ENCODE peak calls at places on chromosomes 1 and 21, in four cellular contexts. T is Panc1, U is WERI-Rb-1, V is GM06990. X is an unnamed sample.

GRCh38 chr1:21034725-21035628 is 141.7 kb downstream of the EIF4G3 start:
- DNase-seq in T (no peak), V (no peak), U (no peak), X (no peak)

GRCh38 chr1:185152187-185152767 is 4.5 kb downstream of the TRMT1L start:
- DNase-seq in T (no peak), V (no peak), U (no peak), X (no peak)

GRCh38 chr21:34147835-34148804 is 74.7 kb downstream of the MRPS6 start:
- DNase-seq in V (no peak), T (no peak), U (no peak), X (peak; percentile 20)

GRCh38 chr21:44926364-44927101 is 5.8 kb upstream of the ITGB2 start:
- DNase-seq in T (no peak), V (no peak), U (no peak), X (peak; percentile 13)

GRCh38 chr1:194355488-194356106 is 1169.2 kb upstream of the B3GALT2 start:
- DNase-seq in U (no peak), V (no peak), T (no peak), X (no peak)

GRCh38 chr1:21924503-21925005 is 12.6 kb downstream of the HSPG2 start:
- DNase-seq in T (no peak), U (no peak), V (no peak), X (no peak)

GRCh38 chr1:228143480-228144212 is 3.6 kb downstream of the GUK1 start:
- DNase-seq in U (no peak), V (no peak), T (no peak), X (no peak)

GRCh38 chr1:39896909-39897685 is 4.6 kb downstream of the MYCL start:
- DNase-seq in U (peak; percentile 89), V (no peak), T (no peak), X (peak; percentile 52)

GRCh38 chr1:84724128-84724860 is 34.0 kb upstream of the SSX2IP start:
- DNase-seq in V (no peak), U (peak; percentile 25), T (peak; percentile 27), X (no peak)

GRCh38 chr1:43315481-43315880 is 14.7 kb downstream of the TIE1 start:
- DNase-seq in U (no peak), T (no peak), V (no peak), X (no peak)

GRCh38 chr1:43318831-43319230 is 18.0 kb downstream of the TIE1 start:
- DNase-seq in T (no peak), V (no peak), U (no peak), X (no peak)

GRCh38 chr1:43315963-43316737 is 15.4 kb downstream of the TIE1 start:
- DNase-seq in T (no peak), V (no peak), U (no peak), X (no peak)

GRCh38 chr1:43317817-43318471 is 17.2 kb downstream of the TIE1 start:
- DNase-seq in V (no peak), T (no peak), U (peak; percentile 32), X (no peak)

GRCh38 chr1:43316738-43317520 is 16.1 kb downstream of the TIE1 start:
- DNase-seq in V (no peak), U (no peak), T (no peak), X (no peak)
- TF ChIP-seq CTCF in V (no peak), U (peak; percentile 23), T (no peak), X (peak; percentile 18)

GRCh38 chr1:106189780-106190179 is 866.7 kb upstream of the PRMT6 start:
- DNase-seq in U (no peak), T (no peak), V (no peak), X (no peak)

GRCh38 chr1:106194206-106194605 is 862.3 kb upstream of the PRMT6 start:
- DNase-seq in V (no peak), T (no peak), U (no peak), X (no peak)
- TF ChIP-seq CTCF in V (no peak), T (no peak), U (no peak), X (no peak)

DNA sequence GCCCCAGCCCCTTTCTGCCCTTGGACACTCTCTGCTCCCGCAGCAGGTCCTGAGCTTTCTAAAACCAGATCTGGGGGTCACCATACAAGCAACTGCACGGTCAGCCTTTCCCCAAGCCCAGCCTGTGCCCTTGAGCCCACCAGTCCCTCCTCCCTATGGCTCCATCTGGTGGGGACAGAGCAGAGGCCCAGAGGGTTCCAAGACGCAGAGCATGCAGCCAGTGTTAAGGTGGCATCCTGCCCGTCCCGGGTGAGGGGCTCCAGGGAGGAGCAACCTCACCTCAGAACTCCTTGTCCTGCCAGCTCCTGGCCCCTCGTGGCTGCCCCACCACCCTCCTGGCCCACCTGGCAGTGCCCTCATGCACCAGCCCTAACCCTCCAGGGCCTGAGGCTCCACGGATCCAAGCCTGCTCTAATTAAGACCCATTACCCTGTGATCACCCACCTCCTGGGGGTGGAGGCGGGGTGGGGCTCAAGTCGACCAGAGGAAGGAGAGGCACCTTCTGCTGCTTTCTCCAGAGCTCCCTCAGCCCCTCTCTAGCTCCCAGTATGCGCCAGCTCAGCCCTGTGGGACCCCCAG is 8.5 kb downstream of the CHD5 start:
- DNase-seq in U (peak; percentile 71), V (no peak), T (no peak), X (no peak)
- TF ChIP-seq CTCF in U (peak; percentile 76), V (peak; percentile 21), T (peak; percentile 60), X (peak; percentile 44)

GRCh38 chr1:47449702-47450552 is 12.1 kb downstream of the FOXD2 start:
- DNase-seq in T (no peak), U (peak; percentile 57), V (no peak), X (peak; percentile 43)
- TF ChIP-seq CTCF in T (peak; percentile 85), U (peak; percentile 82), V (peak; percentile 64), X (peak; percentile 60)

DNA sequence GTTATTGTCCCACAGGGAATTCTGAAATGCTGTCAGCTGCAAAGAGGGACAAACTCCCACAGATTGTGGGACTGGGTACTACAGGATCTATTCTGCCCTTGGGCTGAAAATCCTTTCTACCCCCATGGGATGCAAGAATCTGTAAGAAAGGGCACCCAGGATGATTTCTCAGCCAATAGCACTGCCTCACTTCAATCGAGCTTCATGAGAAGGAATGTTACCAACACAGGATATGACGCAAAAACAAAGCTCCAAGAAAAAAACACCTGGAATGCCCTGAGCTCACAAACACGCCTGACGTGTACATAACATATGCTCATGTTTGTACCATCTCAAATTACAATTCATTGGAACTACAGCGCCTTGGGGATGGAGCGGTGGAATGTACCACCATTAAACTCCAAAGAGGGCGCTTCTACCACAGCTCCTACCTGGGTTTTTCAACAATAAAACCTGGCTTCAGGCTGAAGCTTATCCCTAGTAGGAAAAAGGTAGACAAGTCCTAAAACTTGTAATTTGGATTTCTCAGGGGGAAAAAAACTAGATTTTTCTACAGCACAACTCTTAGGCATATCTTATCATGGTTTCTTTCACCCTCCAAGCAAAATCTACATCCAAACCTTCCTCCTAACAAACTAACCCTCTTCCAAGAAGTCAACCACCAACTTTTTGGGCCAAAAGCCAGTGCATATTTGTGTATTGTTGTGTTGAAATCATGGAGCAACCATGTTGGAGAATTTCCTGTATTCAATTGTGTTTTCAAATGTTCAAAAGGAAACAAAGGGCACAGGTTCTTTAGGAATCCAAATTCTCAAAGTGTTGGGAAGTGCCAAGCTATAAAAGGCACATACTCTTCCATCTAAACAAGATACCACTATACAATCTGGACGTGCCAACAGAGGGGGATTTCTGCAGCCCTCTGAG is 78.9 kb downstream of the TGFBR3 start:
- DNase-seq in T (no peak), U (no peak), V (no peak), X (peak; percentile 97)
- TF ChIP-seq CTCF in T (no peak), U (no peak), V (no peak), X (no peak)

GRCh38 chr1:77313491-77313890 is 31.7 kb downstream of the AK5 start:
- DNase-seq in T (no peak), U (peak; percentile 33), V (no peak), X (peak; percentile 49)
- TF ChIP-seq CTCF in T (peak; percentile 73), U (peak; percentile 62), V (peak; percentile 52), X (peak; percentile 48)